ENCODE peak calls at places on chromosomes 12 and 14, in seven cellular contexts. One of them, this sample, is unnamed.

GRCh38 chr14:74955229-74955999 is at the start of gene PGF:
- DNase-seq in CD4-positive, CD25-positive, alpha-beta regulatory T cell: no peak
- DNase-seq in hepatocyte: peak
- DNase-seq in Kasumi-1: peak
- DNase-seq in NK-92 treated with Interleukin-12 subunit alpha and Interleukin-12 subunit beta, amount 100 ng/mL, for 24 hours: no peak
- DNase-seq in non-pigmented ciliary epithelial cell: no peak
- DNase-seq in NCI-H1092: no peak
- DNase-seq in this sample: peak

GRCh38 chr12:11228268-11228879 is 41.1 kb downstream of the PRB3 start:
- DNase-seq in CD4-positive, CD25-positive, alpha-beta regulatory T cell: peak
- DNase-seq in hepatocyte: peak
- DNase-seq in Kasumi-1: peak
- DNase-seq in NK-92 treated with Interleukin-12 subunit alpha and Interleukin-12 subunit beta, amount 100 ng/mL, for 24 hours: no peak
- DNase-seq in non-pigmented ciliary epithelial cell: peak
- DNase-seq in NCI-H1092: peak
- DNase-seq in this sample: peak

GRCh38 chr14:84273181-84273580 is 1256.8 kb upstream of the FLRT2 start:
- DNase-seq in CD4-positive, CD25-positive, alpha-beta regulatory T cell: no peak
- DNase-seq in hepatocyte: no peak
- DNase-seq in Kasumi-1: no peak
- DNase-seq in NK-92 treated with Interleukin-12 subunit alpha and Interleukin-12 subunit beta, amount 100 ng/mL, for 24 hours: no peak
- DNase-seq in non-pigmented ciliary epithelial cell: no peak
- DNase-seq in NCI-H1092: no peak
- DNase-seq in this sample: no peak

GRCh38 chr14:69612014-69612758 is 790 bp downstream of the SUSD6 start:
- DNase-seq in CD4-positive, CD25-positive, alpha-beta regulatory T cell: peak
- DNase-seq in hepatocyte: no peak
- DNase-seq in Kasumi-1: peak
- DNase-seq in NK-92 treated with Interleukin-12 subunit alpha and Interleukin-12 subunit beta, amount 100 ng/mL, for 24 hours: peak
- DNase-seq in non-pigmented ciliary epithelial cell: no peak
- DNase-seq in NCI-H1092: peak
- DNase-seq in this sample: peak

GRCh38 chr14:67853207-67853606 is 33.6 kb downstream of the RAD51B start:
- DNase-seq in CD4-positive, CD25-positive, alpha-beta regulatory T cell: no peak
- DNase-seq in hepatocyte: no peak
- DNase-seq in Kasumi-1: no peak
- DNase-seq in NK-92 treated with Interleukin-12 subunit alpha and Interleukin-12 subunit beta, amount 100 ng/mL, for 24 hours: no peak
- DNase-seq in non-pigmented ciliary epithelial cell: no peak
- DNase-seq in NCI-H1092: no peak
- DNase-seq in this sample: peak

GRCh38 chr12:91144053-91144452 is 32.8 kb upstream of the LUM start:
- DNase-seq in CD4-positive, CD25-positive, alpha-beta regulatory T cell: no peak
- DNase-seq in hepatocyte: no peak
- DNase-seq in Kasumi-1: no peak
- DNase-seq in NK-92 treated with Interleukin-12 subunit alpha and Interleukin-12 subunit beta, amount 100 ng/mL, for 24 hours: no peak
- DNase-seq in non-pigmented ciliary epithelial cell: no peak
- DNase-seq in NCI-H1092: no peak
- DNase-seq in this sample: no peak

GRCh38 chr14:99531221-99532096 is 50.2 kb downstream of the CCNK start:
- DNase-seq in CD4-positive, CD25-positive, alpha-beta regulatory T cell: no peak
- DNase-seq in hepatocyte: no peak
- DNase-seq in Kasumi-1: peak
- DNase-seq in NK-92 treated with Interleukin-12 subunit alpha and Interleukin-12 subunit beta, amount 100 ng/mL, for 24 hours: no peak
- DNase-seq in non-pigmented ciliary epithelial cell: peak
- DNase-seq in NCI-H1092: peak
- DNase-seq in this sample: no peak

GRCh38 chr14:50290306-50290705 is 21.7 kb downstream of the L2HGDH start:
- DNase-seq in CD4-positive, CD25-positive, alpha-beta regulatory T cell: no peak
- DNase-seq in hepatocyte: no peak
- DNase-seq in Kasumi-1: no peak
- DNase-seq in NK-92 treated with Interleukin-12 subunit alpha and Interleukin-12 subunit beta, amount 100 ng/mL, for 24 hours: no peak
- DNase-seq in non-pigmented ciliary epithelial cell: no peak
- DNase-seq in NCI-H1092: no peak
- DNase-seq in this sample: no peak

GRCh38 chr14:103519837-103520212 is 2.8 kb downstream of the CKB start:
- DNase-seq in CD4-positive, CD25-positive, alpha-beta regulatory T cell: no peak
- DNase-seq in hepatocyte: peak
- DNase-seq in Kasumi-1: no peak
- DNase-seq in NK-92 treated with Interleukin-12 subunit alpha and Interleukin-12 subunit beta, amount 100 ng/mL, for 24 hours: no peak
- DNase-seq in non-pigmented ciliary epithelial cell: no peak
- DNase-seq in NCI-H1092: no peak
- DNase-seq in this sample: peak

GRCh38 chr14:91406451-91406850 is 11.2 kb downstream of the CCDC88C start:
- DNase-seq in CD4-positive, CD25-positive, alpha-beta regulatory T cell: no peak
- DNase-seq in hepatocyte: no peak
- DNase-seq in Kasumi-1: no peak
- DNase-seq in NK-92 treated with Interleukin-12 subunit alpha and Interleukin-12 subunit beta, amount 100 ng/mL, for 24 hours: no peak
- DNase-seq in non-pigmented ciliary epithelial cell: no peak
- DNase-seq in NCI-H1092: no peak
- DNase-seq in this sample: no peak

GRCh38 chr12:104454997-104455396 is 1.8 kb upstream of the CHST11 start:
- DNase-seq in CD4-positive, CD25-positive, alpha-beta regulatory T cell: no peak
- DNase-seq in hepatocyte: no peak
- DNase-seq in Kasumi-1: no peak
- DNase-seq in NK-92 treated with Interleukin-12 subunit alpha and Interleukin-12 subunit beta, amount 100 ng/mL, for 24 hours: no peak
- DNase-seq in non-pigmented ciliary epithelial cell: no peak
- DNase-seq in NCI-H1092: no peak
- DNase-seq in this sample: peak

GRCh38 chr14:55416866-55417265 is 5.2 kb upstream of the ATG14 start:
- DNase-seq in CD4-positive, CD25-positive, alpha-beta regulatory T cell: no peak
- DNase-seq in hepatocyte: peak
- DNase-seq in Kasumi-1: peak
- DNase-seq in NK-92 treated with Interleukin-12 subunit alpha and Interleukin-12 subunit beta, amount 100 ng/mL, for 24 hours: no peak
- DNase-seq in non-pigmented ciliary epithelial cell: no peak
- DNase-seq in NCI-H1092: no peak
- DNase-seq in this sample: peak

GRCh38 chr12:130761537-130762318 is 45.6 kb upstream of the RIMBP2 start:
- DNase-seq in CD4-positive, CD25-positive, alpha-beta regulatory T cell: peak
- DNase-seq in hepatocyte: peak
- DNase-seq in Kasumi-1: peak
- DNase-seq in NK-92 treated with Interleukin-12 subunit alpha and Interleukin-12 subunit beta, amount 100 ng/mL, for 24 hours: no peak
- DNase-seq in non-pigmented ciliary epithelial cell: peak
- DNase-seq in NCI-H1092: peak
- DNase-seq in this sample: peak

GRCh38 chr14:68199465-68200145 is 380.0 kb downstream of the RAD51B start:
- DNase-seq in CD4-positive, CD25-positive, alpha-beta regulatory T cell: no peak
- DNase-seq in hepatocyte: no peak
- DNase-seq in Kasumi-1: no peak
- DNase-seq in NK-92 treated with Interleukin-12 subunit alpha and Interleukin-12 subunit beta, amount 100 ng/mL, for 24 hours: no peak
- DNase-seq in non-pigmented ciliary epithelial cell: peak
- DNase-seq in NCI-H1092: no peak
- DNase-seq in this sample: no peak

GRCh38 chr12:122435186-122435585 is 12.7 kb upstream of the CLIP1 start:
- DNase-seq in CD4-positive, CD25-positive, alpha-beta regulatory T cell: no peak
- DNase-seq in hepatocyte: no peak
- DNase-seq in Kasumi-1: no peak
- DNase-seq in NK-92 treated with Interleukin-12 subunit alpha and Interleukin-12 subunit beta, amount 100 ng/mL, for 24 hours: no peak
- DNase-seq in non-pigmented ciliary epithelial cell: no peak
- DNase-seq in NCI-H1092: no peak
- DNase-seq in this sample: no peak